ENCODE peak calls at places on chromosome 12, in eight cellular contexts. F, T, W, G, B, A, Z and L are unnamed samples.

GRCh38 chr12:1277905-1278304 is 286.9 kb downstream of the ERC1 start:
- DNase-seq in F (no peak), T (no peak), W (no peak), G (no peak), B (no peak), A (no peak), Z (no peak), L (no peak)

GRCh38 chr12:65306229-65306602 is 27.7 kb downstream of the MSRB3 start:
- DNase-seq in F (no peak), T (no peak), W (no peak), G (no peak), B (no peak), A (no peak), Z (no peak), L (no peak)

GRCh38 chr12:69106482-69107118 is 132.8 kb upstream of the CPSF6 start:
- DNase-seq in F (no peak), T (no peak), W (no peak), G (no peak), B (no peak), A (peak; percentile 41), Z (no peak), L (no peak)

GRCh38 chr12:124852329-124852831 is 11.3 kb downstream of the SCARB1 start:
- DNase-seq in F (no peak), T (no peak), W (no peak), G (no peak), B (no peak), A (peak; percentile 79), Z (no peak), L (peak; percentile 91)

GRCh38 chr12:116133149-116133548 is 144.3 kb downstream of the MED13L start:
- DNase-seq in F (no peak), T (no peak), W (no peak), G (no peak), B (no peak), A (no peak), Z (no peak), L (no peak)

GRCh38 chr12:115798309-115798917 is 479.1 kb downstream of the MED13L start:
- DNase-seq in F (no peak), T (no peak), W (no peak), G (no peak), B (no peak), A (no peak), Z (no peak), L (no peak)

GRCh38 chr12:76766161-76766560 is 2.2 kb downstream of the ZDHHC17 start:
- DNase-seq in F (no peak), T (no peak), W (no peak), G (no peak), B (no peak), A (no peak), Z (no peak), L (no peak)

GRCh38 chr12:114687269-114687605 is 3.3 kb upstream of the TBX3 start:
- DNase-seq in F (no peak), T (no peak), W (no peak), G (no peak), B (no peak), A (no peak), Z (no peak), L (no peak)

GRCh38 chr12:4027412-4027811 is 154.2 kb upstream of the PARP11 start:
- DNase-seq in F (no peak), T (no peak), W (peak; percentile 49), G (peak; percentile 62), B (no peak), A (no peak), Z (peak; percentile 53), L (peak; percentile 59)

GRCh38 chr12:49990269-49990668 is 17.5 kb downstream of the AQP6 start:
- DNase-seq in F (no peak), T (no peak), W (no peak), G (no peak), B (no peak), A (no peak), Z (no peak), L (no peak)

GRCh38 chr12:108350511-108350910 is 11.4 kb upstream of the CMKLR1 start:
- DNase-seq in F (no peak), T (no peak), W (no peak), G (no peak), B (no peak), A (no peak), Z (no peak), L (no peak)

GRCh38 chr12:23950011-23950774 is 723 bp upstream of the SOX5 start:
- DNase-seq in F (peak; percentile 10), T (peak; percentile 73), W (no peak), G (no peak), B (no peak), A (no peak), Z (no peak), L (no peak)

GRCh38 chr12:16037533-16037932 is 126.4 kb downstream of the DERA start:
- DNase-seq in F (no peak), T (no peak), W (no peak), G (no peak), B (no peak), A (no peak), Z (no peak), L (no peak)

GRCh38 chr12:62767506-62767905 is 167.4 kb downstream of the PPM1H start:
- DNase-seq in F (no peak), T (no peak), W (no peak), G (no peak), B (no peak), A (no peak), Z (no peak), L (no peak)

GRCh38 chr12:2263921-2264320 is 211.1 kb downstream of the CACNA1C start:
- DNase-seq in F (no peak), T (no peak), W (no peak), G (no peak), B (no peak), A (no peak), Z (no peak), L (no peak)

GRCh38 chr12:101490286-101490920 is 15.3 kb downstream of the SPIC start:
- DNase-seq in F (peak; percentile 77), T (peak; percentile 87), W (no peak), G (no peak), B (no peak), A (no peak), Z (no peak), L (peak; percentile 77)